ENCODE peak calls at places on chromosome 9, in seven cellular contexts. One of them, this sample, is unnamed.

GRCh38 chr9:126777733-126778132 is 27.1 kb upstream of the ZBTB43 start:
- DNase-seq in GM23338: peak
- DNase-seq in MM.1S: no peak
- DNase-seq in fibroblast of lung: no peak
- DNase-seq in neural progenitor cell: peak
- DNase-seq in HepG2: no peak
- DNase-seq in H1: peak
- DNase-seq in this sample: no peak

GRCh38 chr9:125822902-125823301 is 75.7 kb downstream of the PBX3 start:
- DNase-seq in fibroblast of lung: no peak
- DNase-seq in GM23338: no peak
- DNase-seq in HepG2: no peak
- DNase-seq in MM.1S: no peak
- DNase-seq in neural progenitor cell: no peak
- DNase-seq in H1: no peak
- DNase-seq in this sample: no peak

GRCh38 chr9:94865599-94866456 is 139.3 kb downstream of the AOPEP start:
- DNase-seq in H1: no peak
- DNase-seq in fibroblast of lung: peak
- DNase-seq in neural progenitor cell: peak
- DNase-seq in HepG2: no peak
- DNase-seq in MM.1S: no peak
- DNase-seq in GM23338: no peak
- DNase-seq in this sample: peak

GRCh38 chr9:82334286-82334685 is 345.7 kb downstream of the SPATA31D1 start:
- DNase-seq in neural progenitor cell: no peak
- DNase-seq in MM.1S: no peak
- DNase-seq in fibroblast of lung: peak
- DNase-seq in GM23338: no peak
- DNase-seq in HepG2: no peak
- DNase-seq in H1: no peak
- DNase-seq in this sample: peak

GRCh38 chr9:72041775-72042194 is 18.6 kb downstream of the C9orf57 start:
- DNase-seq in H1: no peak
- DNase-seq in HepG2: no peak
- DNase-seq in MM.1S: no peak
- DNase-seq in neural progenitor cell: no peak
- DNase-seq in fibroblast of lung: peak
- DNase-seq in GM23338: no peak
- DNase-seq in this sample: peak

GRCh38 chr9:128416014-128416413 is 4.6 kb upstream of the CERCAM start:
- DNase-seq in HepG2: no peak
- DNase-seq in fibroblast of lung: no peak
- DNase-seq in MM.1S: no peak
- DNase-seq in neural progenitor cell: no peak
- DNase-seq in H1: no peak
- DNase-seq in GM23338: peak
- DNase-seq in this sample: no peak

GRCh38 chr9:89880721-89881120 is 275.9 kb downstream of the GADD45G start:
- DNase-seq in neural progenitor cell: no peak
- DNase-seq in H1: peak
- DNase-seq in MM.1S: no peak
- DNase-seq in fibroblast of lung: no peak
- DNase-seq in HepG2: no peak
- DNase-seq in GM23338: no peak
- DNase-seq in this sample: no peak

GRCh38 chr9:94173632-94174031 is 85.5 kb upstream of the ZNF169 start:
- DNase-seq in fibroblast of lung: no peak
- DNase-seq in HepG2: no peak
- DNase-seq in H1: no peak
- DNase-seq in MM.1S: no peak
- DNase-seq in GM23338: no peak
- DNase-seq in neural progenitor cell: no peak
- DNase-seq in this sample: no peak

GRCh38 chr9:468766-469496 is 254.3 kb downstream of the DOCK8 start:
- DNase-seq in fibroblast of lung: no peak
- DNase-seq in MM.1S: peak
- DNase-seq in GM23338: no peak
- DNase-seq in HepG2: no peak
- DNase-seq in H1: no peak
- DNase-seq in neural progenitor cell: no peak
- DNase-seq in this sample: no peak

GRCh38 chr9:89941875-89942274 is 337.1 kb downstream of the GADD45G start:
- DNase-seq in fibroblast of lung: peak
- DNase-seq in H1: no peak
- DNase-seq in GM23338: no peak
- DNase-seq in MM.1S: peak
- DNase-seq in HepG2: no peak
- DNase-seq in neural progenitor cell: no peak
- DNase-seq in this sample: peak

GRCh38 chr9:33159058-33159759 is 7.9 kb downstream of the B4GALT1 start:
- DNase-seq in H1: no peak
- DNase-seq in neural progenitor cell: no peak
- DNase-seq in MM.1S: peak
- DNase-seq in HepG2: no peak
- DNase-seq in GM23338: no peak
- DNase-seq in fibroblast of lung: peak
- DNase-seq in this sample: no peak

GRCh38 chr9:103514767-103515166 is 519.6 kb downstream of the CYLC2 start:
- DNase-seq in MM.1S: no peak
- DNase-seq in GM23338: no peak
- DNase-seq in fibroblast of lung: no peak
- DNase-seq in H1: no peak
- DNase-seq in neural progenitor cell: no peak
- DNase-seq in HepG2: no peak
- DNase-seq in this sample: no peak

GRCh38 chr9:5953743-5954707 is 61.4 kb downstream of the RANBP6 start:
- DNase-seq in GM23338: no peak
- DNase-seq in neural progenitor cell: no peak
- DNase-seq in fibroblast of lung: peak
- DNase-seq in HepG2: no peak
- DNase-seq in H1: no peak
- DNase-seq in MM.1S: no peak
- DNase-seq in this sample: no peak

GRCh38 chr9:136776947-136777346 is 12.6 kb upstream of the LCN15 start:
- DNase-seq in neural progenitor cell: no peak
- DNase-seq in H1: no peak
- DNase-seq in fibroblast of lung: no peak
- DNase-seq in HepG2: no peak
- DNase-seq in MM.1S: no peak
- DNase-seq in GM23338: no peak
- DNase-seq in this sample: no peak

GRCh38 chr9:73916016-73916673 is 581.0 kb upstream of the RORB start:
- DNase-seq in fibroblast of lung: no peak
- DNase-seq in HepG2: peak
- DNase-seq in H1: peak
- DNase-seq in GM23338: peak
- DNase-seq in neural progenitor cell: peak
- DNase-seq in MM.1S: no peak
- DNase-seq in this sample: peak

GRCh38 chr9:129131300-129132145 is 20.3 kb downstream of the PTPA start:
- DNase-seq in H1: peak
- DNase-seq in GM23338: peak
- DNase-seq in MM.1S: peak
- DNase-seq in fibroblast of lung: peak
- DNase-seq in neural progenitor cell: peak
- DNase-seq in HepG2: peak
- DNase-seq in this sample: peak

GRCh38 chr9:97660847-97661246 is 27.2 kb downstream of the NCBP1 start:
- DNase-seq in H1: no peak
- DNase-seq in MM.1S: no peak
- DNase-seq in fibroblast of lung: peak
- DNase-seq in neural progenitor cell: no peak
- DNase-seq in GM23338: no peak
- DNase-seq in HepG2: no peak
- DNase-seq in this sample: no peak

GRCh38 chr9:131288217-131288616 is 1.3 kb upstream of the PLPP7 start:
- DNase-seq in neural progenitor cell: no peak
- DNase-seq in fibroblast of lung: no peak
- DNase-seq in HepG2: no peak
- DNase-seq in H1: no peak
- DNase-seq in GM23338: no peak
- DNase-seq in MM.1S: no peak
- DNase-seq in this sample: no peak

GRCh38 chr9:88193766-88194165 is 55.5 kb upstream of the SPATA31C2 start:
- DNase-seq in neural progenitor cell: no peak
- DNase-seq in H1: no peak
- DNase-seq in GM23338: no peak
- DNase-seq in fibroblast of lung: no peak
- DNase-seq in MM.1S: no peak
- DNase-seq in HepG2: no peak
- DNase-seq in this sample: no peak

GRCh38 chr9:137312852-137313325 is 10.8 kb upstream of the NRARP start:
- DNase-seq in fibroblast of lung: no peak
- DNase-seq in neural progenitor cell: peak
- DNase-seq in HepG2: no peak
- DNase-seq in GM23338: no peak
- DNase-seq in H1: no peak
- DNase-seq in MM.1S: no peak
- DNase-seq in this sample: no peak

GRCh38 chr9:16125637-16126036 is 572.8 kb downstream of the CCDC171 start:
- DNase-seq in GM23338: no peak
- DNase-seq in HepG2: no peak
- DNase-seq in neural progenitor cell: no peak
- DNase-seq in fibroblast of lung: no peak
- DNase-seq in MM.1S: no peak
- DNase-seq in H1: no peak
- DNase-seq in this sample: peak

GRCh38 chr9:95876595-95876994 is 1.1 kb downstream of the ERCC6L2 start:
- DNase-seq in H1: no peak
- DNase-seq in MM.1S: peak
- DNase-seq in GM23338: no peak
- DNase-seq in HepG2: peak
- DNase-seq in neural progenitor cell: no peak
- DNase-seq in fibroblast of lung: peak
- DNase-seq in this sample: no peak
- TF ChIP-seq EZH2 in H1: no peak
- TF ChIP-seq EZH2 in MM.1S: no peak
- TF ChIP-seq EZH2 in GM23338: no peak
- TF ChIP-seq EZH2 in HepG2: no peak
- TF ChIP-seq EZH2 in neural progenitor cell: no peak
- TF ChIP-seq EZH2 in fibroblast of lung: no peak
- TF ChIP-seq EZH2 in this sample: no peak

GRCh38 chr9:37511715-37512010 is 25.9 kb downstream of the POLR1E start:
- DNase-seq in HepG2: no peak
- DNase-seq in MM.1S: no peak
- DNase-seq in neural progenitor cell: no peak
- DNase-seq in fibroblast of lung: no peak
- DNase-seq in H1: no peak
- DNase-seq in GM23338: no peak
- DNase-seq in this sample: no peak
- H2AFZ ChIP-seq in HepG2: no peak
- H2AFZ ChIP-seq in MM.1S: no peak
- H2AFZ ChIP-seq in neural progenitor cell: no peak
- H2AFZ ChIP-seq in fibroblast of lung: no peak
- H2AFZ ChIP-seq in H1: no peak
- H2AFZ ChIP-seq in GM23338: no peak
- H2AFZ ChIP-seq in this sample: no peak

GRCh38 chr9:77019010-77019809 is at the start of gene FOXB2:
- DNase-seq in GM23338: peak
- DNase-seq in MM.1S: no peak
- DNase-seq in fibroblast of lung: no peak
- DNase-seq in HepG2: no peak
- DNase-seq in H1: peak
- DNase-seq in neural progenitor cell: peak
- DNase-seq in this sample: no peak
- TF ChIP-seq EZH2 in GM23338: peak
- TF ChIP-seq EZH2 in MM.1S: no peak
- TF ChIP-seq EZH2 in fibroblast of lung: peak
- TF ChIP-seq EZH2 in HepG2: no peak
- TF ChIP-seq EZH2 in H1: peak
- TF ChIP-seq EZH2 in neural progenitor cell: peak
- TF ChIP-seq EZH2 in this sample: peak

GRCh38 chr9:100409176-100409556 is 17.8 kb upstream of the MSANTD3 start:
- DNase-seq in HepG2: no peak
- DNase-seq in H1: no peak
- DNase-seq in fibroblast of lung: no peak
- DNase-seq in MM.1S: no peak
- DNase-seq in neural progenitor cell: no peak
- DNase-seq in GM23338: no peak
- DNase-seq in this sample: no peak
- H2AFZ ChIP-seq in HepG2: no peak
- H2AFZ ChIP-seq in H1: no peak
- H2AFZ ChIP-seq in fibroblast of lung: peak
- H2AFZ ChIP-seq in MM.1S: no peak
- H2AFZ ChIP-seq in neural progenitor cell: no peak
- H2AFZ ChIP-seq in GM23338: peak
- H2AFZ ChIP-seq in this sample: no peak

DNA sequence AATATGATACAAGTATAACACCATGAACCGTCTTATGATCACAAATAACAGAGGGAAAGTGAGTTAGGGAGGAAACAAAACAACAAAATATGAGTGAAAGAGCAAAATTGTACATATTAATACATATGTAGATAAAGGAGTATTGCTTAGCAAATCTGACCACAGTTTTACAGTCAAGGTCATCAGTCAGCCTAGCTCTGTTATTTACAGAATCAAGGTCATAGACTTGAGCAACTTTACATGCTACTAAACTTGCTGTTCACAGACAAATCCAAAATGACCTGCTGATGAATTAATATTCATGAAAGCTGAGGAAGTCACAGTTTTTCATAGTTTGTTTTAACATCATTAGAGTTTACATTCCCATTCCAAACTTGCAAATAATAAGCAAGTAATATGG is 1387.7 kb upstream of the ACO1 start:
- DNase-seq in HepG2: peak
- DNase-seq in GM23338: no peak
- DNase-seq in MM.1S: no peak
- DNase-seq in H1: no peak
- DNase-seq in neural progenitor cell: no peak
- DNase-seq in fibroblast of lung: no peak
- DNase-seq in this sample: no peak
- TF ChIP-seq EZH2 in HepG2: no peak
- TF ChIP-seq EZH2 in GM23338: no peak
- TF ChIP-seq EZH2 in MM.1S: no peak
- TF ChIP-seq EZH2 in H1: no peak
- TF ChIP-seq EZH2 in neural progenitor cell: no peak
- TF ChIP-seq EZH2 in fibroblast of lung: no peak
- TF ChIP-seq EZH2 in this sample: no peak

This sample was measured in astrocyte.